ENCODE peak calls at places on chromosomes 16 and 17, in eight cellular contexts. One of them, this sample, is unnamed.

GRCh38 chr16:3190949-3191353 is 2.9 kb downstream of the OR1F1 start:
- DNase-seq in WTC11: no peak
- DNase-seq in thoracic aorta: no peak
- DNase-seq in lung: no peak
- DNase-seq in MM.1S: no peak
- DNase-seq in psoas muscle: no peak
- DNase-seq in GM12864: no peak
- DNase-seq in endothelial cell: no peak
- DNase-seq in this sample: no peak

GRCh38 chr17:79622776-79623175 is 11.9 kb upstream of the RBFOX3 start:
- DNase-seq in WTC11: peak
- DNase-seq in thoracic aorta: no peak
- DNase-seq in lung: no peak
- DNase-seq in MM.1S: no peak
- DNase-seq in psoas muscle: peak
- DNase-seq in GM12864: no peak
- DNase-seq in endothelial cell: no peak
- DNase-seq in this sample: peak

GRCh38 chr17:37608369-37609169 is 649 bp downstream of the SYNRG start:
- DNase-seq in WTC11: peak
- DNase-seq in thoracic aorta: peak
- DNase-seq in lung: no peak
- DNase-seq in MM.1S: peak
- DNase-seq in psoas muscle: no peak
- DNase-seq in GM12864: no peak
- DNase-seq in endothelial cell: peak
- DNase-seq in this sample: no peak

GRCh38 chr16:7344806-7345416 is 12.3 kb downstream of the RBFOX1 start:
- DNase-seq in WTC11: no peak
- DNase-seq in thoracic aorta: no peak
- DNase-seq in lung: no peak
- DNase-seq in MM.1S: no peak
- DNase-seq in psoas muscle: no peak
- DNase-seq in GM12864: no peak
- DNase-seq in endothelial cell: no peak
- DNase-seq in this sample: no peak

GRCh38 chr17:29782917-29783316 is 147.1 kb downstream of the SSH2 start:
- DNase-seq in WTC11: no peak
- DNase-seq in thoracic aorta: no peak
- DNase-seq in lung: no peak
- DNase-seq in MM.1S: no peak
- DNase-seq in psoas muscle: no peak
- DNase-seq in GM12864: no peak
- DNase-seq in endothelial cell: no peak
- DNase-seq in this sample: no peak

GRCh38 chr17:75138519-75138918 is 7.0 kb upstream of the NT5C start:
- DNase-seq in WTC11: no peak
- DNase-seq in thoracic aorta: no peak
- DNase-seq in lung: no peak
- DNase-seq in MM.1S: no peak
- DNase-seq in psoas muscle: no peak
- DNase-seq in GM12864: no peak
- DNase-seq in endothelial cell: no peak
- DNase-seq in this sample: no peak

GRCh38 chr17:8947201-8947600 is 18.3 kb downstream of the PIK3R5 start:
- DNase-seq in WTC11: no peak
- DNase-seq in thoracic aorta: no peak
- DNase-seq in lung: no peak
- DNase-seq in MM.1S: no peak
- DNase-seq in psoas muscle: no peak
- DNase-seq in GM12864: no peak
- DNase-seq in endothelial cell: no peak
- DNase-seq in this sample: no peak

GRCh38 chr17:77442976-77443742 is 302.4 kb downstream of the SEC14L1 start:
- DNase-seq in WTC11: no peak
- DNase-seq in thoracic aorta: no peak
- DNase-seq in lung: no peak
- DNase-seq in MM.1S: no peak
- DNase-seq in psoas muscle: no peak
- DNase-seq in GM12864: no peak
- DNase-seq in endothelial cell: no peak
- DNase-seq in this sample: no peak

GRCh38 chr17:9925457-9925856 is 20.4 kb upstream of the RCVRN start:
- DNase-seq in WTC11: no peak
- DNase-seq in thoracic aorta: no peak
- DNase-seq in lung: no peak
- DNase-seq in MM.1S: no peak
- DNase-seq in psoas muscle: no peak
- DNase-seq in GM12864: no peak
- DNase-seq in endothelial cell: no peak
- DNase-seq in this sample: no peak

GRCh38 chr17:14815079-14815478 is 450.0 kb downstream of the PMP22 start:
- DNase-seq in WTC11: no peak
- DNase-seq in thoracic aorta: no peak
- DNase-seq in lung: no peak
- DNase-seq in MM.1S: no peak
- DNase-seq in psoas muscle: no peak
- DNase-seq in GM12864: no peak
- DNase-seq in endothelial cell: no peak
- DNase-seq in this sample: no peak

GRCh38 chr17:63434951-63435571 is 11.0 kb downstream of the CYB561 start:
- DNase-seq in WTC11: peak
- DNase-seq in thoracic aorta: peak
- DNase-seq in lung: peak
- DNase-seq in MM.1S: no peak
- DNase-seq in psoas muscle: peak
- DNase-seq in GM12864: no peak
- DNase-seq in endothelial cell: no peak
- DNase-seq in this sample: peak

GRCh38 chr16:80936410-80936809 is 70.3 kb downstream of the CMC2 start:
- DNase-seq in WTC11: no peak
- DNase-seq in thoracic aorta: no peak
- DNase-seq in lung: no peak
- DNase-seq in MM.1S: no peak
- DNase-seq in psoas muscle: no peak
- DNase-seq in GM12864: no peak
- DNase-seq in endothelial cell: no peak
- DNase-seq in this sample: no peak

GRCh38 chr16:14286381-14287230 is 215.5 kb downstream of the MRTFB start:
- DNase-seq in WTC11: peak
- DNase-seq in thoracic aorta: no peak
- DNase-seq in lung: no peak
- DNase-seq in MM.1S: no peak
- DNase-seq in psoas muscle: peak
- DNase-seq in GM12864: peak
- DNase-seq in endothelial cell: no peak
- DNase-seq in this sample: no peak

GRCh38 chr17:50956750-50957523 is 90.8 kb upstream of the TOB1 start:
- DNase-seq in WTC11: peak
- DNase-seq in thoracic aorta: no peak
- DNase-seq in lung: peak
- DNase-seq in MM.1S: peak
- DNase-seq in psoas muscle: peak
- DNase-seq in GM12864: no peak
- DNase-seq in endothelial cell: peak
- DNase-seq in this sample: peak

GRCh38 chr16:2253293-2253692 is 1.9 kb upstream of the ECI1 start:
- DNase-seq in WTC11: no peak
- DNase-seq in thoracic aorta: no peak
- DNase-seq in lung: no peak
- DNase-seq in MM.1S: no peak
- DNase-seq in psoas muscle: peak
- DNase-seq in GM12864: no peak
- DNase-seq in endothelial cell: no peak
- DNase-seq in this sample: no peak

GRCh38 chr17:71188811-71189492 is 931.9 kb upstream of the SOX9 start:
- DNase-seq in WTC11: no peak
- DNase-seq in thoracic aorta: no peak
- DNase-seq in lung: no peak
- DNase-seq in MM.1S: no peak
- DNase-seq in psoas muscle: no peak
- DNase-seq in GM12864: no peak
- DNase-seq in endothelial cell: no peak
- DNase-seq in this sample: no peak

GRCh38 chr17:64174686-64175456 is 44.9 kb upstream of the ERN1 start:
- DNase-seq in WTC11: no peak
- DNase-seq in thoracic aorta: no peak
- DNase-seq in lung: peak
- DNase-seq in MM.1S: no peak
- DNase-seq in psoas muscle: no peak
- DNase-seq in GM12864: no peak
- DNase-seq in endothelial cell: no peak
- DNase-seq in this sample: no peak

GRCh38 chr17:45740553-45741330 is 43.4 kb upstream of the CRHR1 start:
- DNase-seq in WTC11: peak
- DNase-seq in thoracic aorta: no peak
- DNase-seq in lung: peak
- DNase-seq in MM.1S: peak
- DNase-seq in psoas muscle: peak
- DNase-seq in GM12864: peak
- DNase-seq in endothelial cell: peak
- DNase-seq in this sample: no peak

GRCh38 chr17:12808723-12809122 is 19.4 kb downstream of the ARHGAP44 start:
- DNase-seq in WTC11: no peak
- DNase-seq in thoracic aorta: no peak
- DNase-seq in lung: no peak
- DNase-seq in MM.1S: no peak
- DNase-seq in psoas muscle: no peak
- DNase-seq in GM12864: no peak
- DNase-seq in endothelial cell: no peak
- DNase-seq in this sample: no peak

DNA sequence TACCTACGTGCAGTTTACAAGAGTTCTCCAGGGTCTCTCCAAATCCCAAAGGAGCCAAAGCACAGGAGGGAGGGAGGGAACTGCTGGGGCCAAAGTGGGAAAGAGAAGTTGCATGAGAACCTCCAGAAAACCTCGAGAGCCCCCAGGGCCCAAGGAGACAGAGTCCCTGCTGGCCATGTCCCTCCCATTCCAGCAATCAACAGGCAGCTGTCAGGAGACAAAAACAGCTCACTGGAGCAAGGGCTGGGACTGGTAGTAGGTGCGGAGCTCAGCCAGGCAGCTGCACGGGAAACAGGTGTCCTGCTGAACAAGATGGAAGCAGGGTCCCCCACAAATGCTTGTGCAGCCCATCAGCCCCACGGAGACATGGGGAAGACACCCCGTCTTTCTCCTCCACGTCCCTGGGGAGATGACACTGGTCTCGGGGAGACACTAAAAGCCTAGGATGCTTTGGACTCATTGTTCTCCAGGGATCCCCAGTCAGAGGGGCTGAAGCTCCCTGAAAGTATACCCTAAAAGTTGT is 34.5 kb downstream of the SDK2 start:
- DNase-seq in WTC11: no peak
- DNase-seq in thoracic aorta: no peak
- DNase-seq in lung: no peak
- DNase-seq in MM.1S: no peak
- DNase-seq in psoas muscle: no peak
- DNase-seq in GM12864: no peak
- DNase-seq in endothelial cell: no peak
- DNase-seq in this sample: no peak
- TF ChIP-seq CTCF in WTC11: no peak
- TF ChIP-seq CTCF in thoracic aorta: no peak
- TF ChIP-seq CTCF in lung: no peak
- TF ChIP-seq CTCF in MM.1S: no peak
- TF ChIP-seq CTCF in psoas muscle: no peak
- TF ChIP-seq CTCF in GM12864: no peak
- TF ChIP-seq CTCF in endothelial cell: no peak
- TF ChIP-seq CTCF in this sample: no peak

DNA sequence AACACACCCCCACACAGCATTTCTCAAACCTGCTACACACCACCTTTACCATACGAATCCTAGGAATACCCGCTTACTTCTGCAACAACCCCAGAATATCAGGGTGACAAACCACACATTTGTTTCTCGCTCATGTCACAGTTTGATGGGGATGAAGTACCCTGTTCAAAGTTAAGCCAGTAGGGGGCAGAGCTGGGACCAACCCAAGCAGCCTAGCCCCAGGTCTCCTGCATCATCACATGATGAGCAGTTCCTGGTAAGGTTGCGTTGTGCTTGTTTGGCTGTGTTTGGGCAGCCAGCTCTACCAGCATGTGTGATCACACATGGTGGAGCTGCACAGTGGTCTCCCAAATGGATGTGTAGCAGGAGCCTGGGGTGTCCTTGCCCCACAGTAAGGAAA is 103.6 kb upstream of the C16orf82 start:
- DNase-seq in WTC11: peak
- DNase-seq in thoracic aorta: no peak
- DNase-seq in lung: no peak
- DNase-seq in MM.1S: no peak
- DNase-seq in psoas muscle: no peak
- DNase-seq in GM12864: no peak
- DNase-seq in endothelial cell: no peak
- DNase-seq in this sample: no peak
- TF ChIP-seq CTCF in WTC11: peak
- TF ChIP-seq CTCF in thoracic aorta: no peak
- TF ChIP-seq CTCF in lung: no peak
- TF ChIP-seq CTCF in MM.1S: peak
- TF ChIP-seq CTCF in psoas muscle: no peak
- TF ChIP-seq CTCF in GM12864: peak
- TF ChIP-seq CTCF in endothelial cell: no peak
- TF ChIP-seq CTCF in this sample: no peak

DNA sequence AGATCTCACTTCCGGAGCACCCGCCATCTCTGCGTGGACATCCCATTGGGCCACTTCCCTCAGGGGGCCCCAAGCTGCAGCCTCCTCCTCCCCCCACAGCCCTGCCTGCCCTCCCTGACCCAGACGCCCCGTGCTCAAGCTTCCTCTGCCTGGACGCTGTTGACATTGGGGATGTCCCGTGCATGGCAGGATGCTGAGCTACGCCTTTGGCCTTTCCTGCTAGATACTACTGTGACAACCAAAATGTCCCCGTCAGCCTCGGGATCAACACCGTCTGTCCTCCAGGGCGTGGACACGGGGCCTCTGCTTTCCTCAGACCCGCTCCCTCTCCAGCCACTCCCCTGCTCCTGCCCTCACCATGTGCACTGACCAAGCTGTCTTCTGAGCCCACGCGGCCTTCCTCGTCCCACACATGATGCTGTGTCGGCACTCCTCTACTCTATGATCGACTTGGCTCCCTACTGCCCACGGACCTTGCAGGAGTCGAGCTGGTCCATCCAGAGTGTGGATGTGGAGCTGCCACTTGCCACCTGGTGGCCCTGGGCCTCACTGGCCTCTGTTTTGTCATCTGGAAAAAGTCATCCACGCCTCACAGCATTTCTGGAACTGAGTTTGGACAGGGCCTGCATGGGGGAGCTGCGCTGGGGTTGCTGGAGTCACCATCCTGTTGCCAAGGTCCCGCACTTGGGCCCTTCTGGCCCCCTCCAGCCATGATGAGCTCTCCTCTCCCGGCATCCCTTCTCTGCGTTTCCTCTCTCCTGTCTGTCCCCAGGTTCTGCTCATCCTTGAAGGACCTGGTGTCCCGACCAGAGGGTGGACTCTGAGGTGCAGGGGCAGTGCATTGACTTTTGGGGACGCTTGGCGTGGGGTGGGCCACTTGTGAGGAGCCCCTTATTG is 221.7 kb upstream of the CIBAR2 start:
- DNase-seq in WTC11: no peak
- DNase-seq in thoracic aorta: no peak
- DNase-seq in lung: no peak
- DNase-seq in MM.1S: no peak
- DNase-seq in psoas muscle: no peak
- DNase-seq in GM12864: no peak
- DNase-seq in endothelial cell: no peak
- DNase-seq in this sample: no peak
- TF ChIP-seq CTCF in WTC11: no peak
- TF ChIP-seq CTCF in thoracic aorta: no peak
- TF ChIP-seq CTCF in lung: no peak
- TF ChIP-seq CTCF in MM.1S: no peak
- TF ChIP-seq CTCF in psoas muscle: no peak
- TF ChIP-seq CTCF in GM12864: no peak
- TF ChIP-seq CTCF in endothelial cell: no peak
- TF ChIP-seq CTCF in this sample: no peak

GRCh38 chr16:10078541-10078949 is 103.7 kb downstream of the GRIN2A start:
- DNase-seq in WTC11: peak
- DNase-seq in thoracic aorta: no peak
- DNase-seq in lung: no peak
- DNase-seq in MM.1S: no peak
- DNase-seq in psoas muscle: no peak
- DNase-seq in GM12864: no peak
- DNase-seq in endothelial cell: peak
- DNase-seq in this sample: no peak
- TF ChIP-seq CTCF in WTC11: no peak
- TF ChIP-seq CTCF in thoracic aorta: no peak
- TF ChIP-seq CTCF in lung: no peak
- TF ChIP-seq CTCF in MM.1S: no peak
- TF ChIP-seq CTCF in psoas muscle: no peak
- TF ChIP-seq CTCF in GM12864: no peak
- TF ChIP-seq CTCF in endothelial cell: no peak
- TF ChIP-seq CTCF in this sample: no peak

This sample was measured in chondrocyte.